ENCODE peak calls at places on chromosomes 1 and 21, in eight cellular contexts. G is IMR-90, U is upper lobe of left lung, C is mammary epithelial cell, D is esophagus squamous epithelium, E is uterus, W is lower leg skin, F is heart right ventricle. Z is an unnamed sample.
A peak's percentile ranks its signal among the peaks of the same experiment; 100 is the strongest.

GRCh38 chr1:67652800-67653199 is 32.2 kb upstream of the GADD45A start:
- DNase-seq in G (peak; percentile 91), U (no peak), C (peak; percentile 91), D (no peak), E (peak; percentile 56), W (no peak), F (no peak), Z (peak; percentile 74)

GRCh38 chr1:60571811-60572210 is 498.2 kb upstream of the C1orf87 start:
- DNase-seq in G (no peak), U (no peak), C (peak; percentile 34), D (no peak), E (no peak), W (no peak), F (no peak), Z (peak; percentile 65)

GRCh38 chr1:225228871-225229303 is 199.0 kb downstream of the LBR start:
- DNase-seq in G (no peak), U (no peak), C (no peak), D (no peak), E (no peak), W (no peak), F (no peak), Z (no peak)

GRCh38 chr1:27301052-27301422 is 20.9 kb upstream of the TMEM222 start:
- DNase-seq in G (no peak), U (no peak), C (no peak), D (no peak), E (no peak), W (no peak), F (no peak), Z (no peak)

GRCh38 chr1:218377143-218377660 is 32.1 kb downstream of the TGFB2 start:
- DNase-seq in G (peak; percentile 99), U (no peak), C (peak; percentile 95), D (no peak), E (no peak), W (no peak), F (no peak), Z (peak; percentile 98)

GRCh38 chr21:34885636-34886553 is 163.2 kb downstream of the RUNX1 start:
- DNase-seq in G (no peak), U (no peak), C (no peak), D (no peak), E (no peak), W (no peak), F (no peak), Z (peak; percentile 41)

GRCh38 chr1:167057297-167057688 is 32.9 kb downstream of the GPA33 start:
- DNase-seq in G (peak; percentile 9), U (no peak), C (peak; percentile 42), D (no peak), E (no peak), W (no peak), F (no peak), Z (peak; percentile 72)

GRCh38 chr1:31782766-31783410 is 18.7 kb upstream of the ADGRB2 start:
- DNase-seq in G (no peak), U (no peak), C (no peak), D (no peak), E (no peak), W (peak; percentile 53), F (no peak), Z (no peak)

GRCh38 chr1:7046314-7046713 is 261.1 kb downstream of the CAMTA1 start:
- DNase-seq in G (peak; percentile 77), U (no peak), C (peak; percentile 55), D (no peak), E (no peak), W (peak; percentile 29), F (peak; percentile 29), Z (peak; percentile 76)

GRCh38 chr1:53754484-53755312 is 15.7 kb upstream of the GLIS1 start:
- DNase-seq in G (peak; percentile 77), U (no peak), C (peak; percentile 38), D (no peak), E (peak; percentile 36), W (no peak), F (no peak), Z (peak; percentile 68)

GRCh38 chr1:165495811-165496143 is 48.0 kb upstream of the LRRC52 start:
- DNase-seq in G (no peak), U (no peak), C (no peak), D (no peak), E (no peak), W (no peak), F (no peak), Z (no peak)

GRCh38 chr1:167110586-167110985 is 16.7 kb downstream of the STYXL2 start:
- DNase-seq in G (no peak), U (no peak), C (no peak), D (no peak), E (no peak), W (no peak), F (no peak), Z (no peak)

GRCh38 chr1:115098979-115099692 is 9.8 kb upstream of the TSPAN2 start:
- DNase-seq in G (peak; percentile 26), U (peak; percentile 39), C (peak; percentile 41), D (no peak), E (peak; percentile 84), W (no peak), F (no peak), Z (peak; percentile 77)

GRCh38 chr1:57131257-57131656 is 165.4 kb upstream of the C8B start:
- DNase-seq in G (no peak), U (no peak), C (no peak), D (no peak), E (no peak), W (no peak), F (no peak), Z (no peak)

GRCh38 chr1:159778266-159778665 is 2.5 kb upstream of the DUSP23 start:
- DNase-seq in G (no peak), U (no peak), C (no peak), D (no peak), E (no peak), W (no peak), F (no peak), Z (peak; percentile 34)

GRCh38 chr1:159779403-159779851 is 1.3 kb upstream of the DUSP23 start:
- DNase-seq in G (peak; percentile 46), U (no peak), C (peak; percentile 36), D (no peak), E (peak; percentile 52), W (no peak), F (no peak), Z (peak; percentile 92)

GRCh38 chr1:159781992-159782391 is 1.2 kb downstream of the DUSP23 start:
- DNase-seq in G (no peak), U (no peak), C (no peak), D (no peak), E (no peak), W (no peak), F (no peak), Z (no peak)

GRCh38 chr1:159783724-159784123 is 3.0 kb downstream of the DUSP23 start:
- DNase-seq in G (no peak), U (no peak), C (no peak), D (no peak), E (no peak), W (no peak), F (no peak), Z (no peak)

DNA sequence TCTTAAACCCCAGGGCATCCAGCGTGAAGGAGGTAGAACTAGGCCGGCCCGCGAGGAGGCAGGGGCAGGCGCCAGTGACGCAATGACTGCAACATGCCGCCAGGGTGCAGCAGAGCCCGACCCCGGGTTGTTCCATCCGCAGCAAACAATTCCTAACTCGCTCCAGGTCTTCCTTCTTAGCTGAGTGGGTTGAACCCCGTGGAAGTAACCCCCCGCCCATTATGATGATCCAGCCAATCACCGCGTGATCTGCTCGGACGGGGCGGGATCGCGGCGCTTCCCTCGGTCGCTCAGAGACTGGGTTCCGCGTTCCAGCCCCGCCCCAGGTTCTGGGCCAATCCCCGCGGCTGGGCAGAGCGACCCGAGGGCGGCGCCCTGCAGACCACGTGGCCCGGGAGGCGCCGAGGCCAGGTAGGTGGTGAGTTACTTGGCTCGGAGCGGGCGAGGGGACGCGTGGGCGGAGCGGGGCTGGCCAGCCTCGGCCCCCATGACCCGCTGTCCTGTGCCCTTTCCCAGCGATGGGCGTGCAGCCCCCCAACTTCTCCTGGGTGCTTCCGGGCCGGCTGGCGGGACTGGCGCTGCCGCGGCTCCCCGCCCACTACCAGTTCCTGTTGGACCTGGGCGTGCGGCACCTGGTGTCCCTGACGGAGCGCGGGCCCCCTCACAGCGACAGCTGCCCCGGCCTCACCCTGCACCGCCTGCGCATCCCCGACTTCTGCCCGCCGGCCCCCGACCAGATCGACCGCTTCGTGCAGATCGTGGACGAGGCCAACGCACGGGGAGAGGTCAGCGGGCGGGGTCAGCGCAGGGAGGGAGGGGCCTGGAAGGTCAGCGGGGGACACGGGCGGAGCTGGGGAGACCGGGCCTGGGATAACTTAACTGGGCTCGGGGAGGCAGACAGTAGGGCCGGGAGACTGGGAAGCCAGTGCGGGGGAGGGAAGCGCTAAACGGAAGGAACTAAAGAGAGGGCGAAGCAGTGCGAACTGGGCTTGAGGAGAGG is at the start of gene DUSP23:
- DNase-seq in G (peak; percentile 96), U (peak; percentile 98), C (peak; percentile 99), D (peak; percentile 72), E (peak; percentile 97), W (peak; percentile 100), F (peak; percentile 97), Z (peak; percentile 99)
- H3K4me3 ChIP-seq in G (peak within 1 kb of the TSS; percentile 60), U (peak within 1 kb of the TSS; percentile 85), C (peak within 1 kb of the TSS; percentile 65), D (peak within 1 kb of the TSS; percentile 93), E (peak within 1 kb of the TSS; percentile 47), W (peak within 1 kb of the TSS; percentile 71), F (peak within 1 kb of the TSS; percentile 85), Z (peak within 1 kb of the TSS; percentile 59)

GRCh38 chr1:234768569-234769283 is 158.7 kb upstream of the IRF2BP2 start:
- DNase-seq in G (no peak), U (no peak), C (no peak), D (no peak), E (no peak), W (peak; percentile 61), F (no peak), Z (no peak)

GRCh38 chr1:234770924-234771540 is 161.1 kb upstream of the IRF2BP2 start:
- DNase-seq in G (no peak), U (no peak), C (no peak), D (no peak), E (no peak), W (peak; percentile 50), F (no peak), Z (no peak)

GRCh38 chr1:234769284-234769998 is 159.5 kb upstream of the IRF2BP2 start:
- DNase-seq in G (no peak), U (no peak), C (no peak), D (no peak), E (no peak), W (peak; percentile 67), F (no peak), Z (no peak)

GRCh38 chr1:234771642-234772344 is 161.8 kb upstream of the IRF2BP2 start:
- DNase-seq in G (no peak), U (no peak), C (no peak), D (no peak), E (no peak), W (peak; percentile 18), F (no peak), Z (no peak)

GRCh38 chr1:234770031-234770795 is 160.2 kb upstream of the IRF2BP2 start:
- DNase-seq in G (no peak), U (no peak), C (no peak), D (no peak), E (no peak), W (peak; percentile 74), F (no peak), Z (peak; percentile 55)
- H3K4me3 ChIP-seq in G (no peak overlapping the region), U (no peak overlapping the region), C (no peak overlapping the region), D (no peak overlapping the region), E (no peak overlapping the region), W (no peak overlapping the region), F (no peak overlapping the region), Z (no peak overlapping the region)

GRCh38 chr1:184367427-184368038 is 19.3 kb upstream of the C1orf21 start:
- DNase-seq in G (no peak), U (no peak), C (no peak), D (no peak), E (no peak), W (no peak), F (no peak), Z (no peak)
- H3K4me3 ChIP-seq in G (no peak overlapping the region), U (no peak overlapping the region), C (no peak overlapping the region), D (no peak overlapping the region), E (no peak overlapping the region), W (no peak overlapping the region), F (no peak overlapping the region), Z (no peak overlapping the region)

GRCh38 chr1:244050835-244051444 is at the start of gene ZBTB18:
- DNase-seq in G (peak; percentile 82), U (no peak), C (no peak), D (no peak), E (no peak), W (peak; percentile 84), F (no peak), Z (peak; percentile 82)
- H3K4me3 ChIP-seq in G (peak within 1 kb of the TSS; percentile 82), U (peak within 1 kb of the TSS; percentile 85), C (no peak within 1 kb of the TSS), D (peak within 1 kb of the TSS; percentile 77), E (peak within 1 kb of the TSS; percentile 63), W (no peak within 1 kb of the TSS), F (peak within 1 kb of the TSS; percentile 75), Z (peak within 1 kb of the TSS; percentile 73)

Z was measured in astrocyte of the spinal cord.